ENCODE peak calls at places on chromosomes 16 and 17, in eight cellular contexts. Z is A549, Q is IMR-90, G is GM12878, F is WTC11, O is SK-N-SH, W is HepG2, T is H1. U is an unnamed sample.

GRCh38 chr16:50244504-50245416 is 21.6 kb upstream of the ADCY7 start:
- DNase-seq in W (no peak), Z (no peak), T (no peak), G (no peak), F (peak), Q (no peak), O (no peak), U (peak)

GRCh38 chr16:78931267-78932060 is 669.1 kb downstream of the MAF start:
- DNase-seq in Q (no peak), G (no peak), O (no peak), T (no peak), W (no peak), Z (no peak), F (no peak), U (no peak)

GRCh38 chr17:76725580-76726230 is 701 bp downstream of the JMJD6 start:
- DNase-seq in W (peak), F (peak), Q (peak), G (no peak), T (no peak), Z (peak), O (peak), U (peak)

GRCh38 chr17:46950615-46950996 is 27.6 kb downstream of the GOSR2 start:
- DNase-seq in F (no peak), W (no peak), Z (no peak), T (no peak), G (no peak), O (no peak), Q (no peak), U (no peak)

GRCh38 chr16:16101585-16101984 is 121.7 kb downstream of the ABCC6 start:
- DNase-seq in Q (no peak), T (no peak), F (no peak), O (no peak), Z (no peak), W (no peak), G (no peak), U (no peak)

GRCh38 chr16:10741844-10742243 is 1.8 kb upstream of the NUBP1 start:
- DNase-seq in Q (peak), F (no peak), O (peak), Z (no peak), G (no peak), T (no peak), W (no peak), U (peak)

GRCh38 chr17:78515480-78515879 is 61.7 kb downstream of the DNAH17 start:
- DNase-seq in T (no peak), G (no peak), F (no peak), W (no peak), Q (no peak), Z (no peak), O (no peak), U (no peak)

GRCh38 chr17:68346448-68346847 is 55.2 kb downstream of the ARSG start:
- DNase-seq in F (no peak), O (no peak), T (no peak), Q (no peak), Z (no peak), G (peak), W (no peak), U (no peak)

GRCh38 chr16:54585966-54586365 is 299.4 kb upstream of the IRX3 start:
- DNase-seq in G (no peak), O (no peak), Z (no peak), Q (no peak), W (no peak), T (no peak), F (no peak), U (no peak)

GRCh38 chr16:83929811-83930555 is 23.1 kb upstream of the OSGIN1 start:
- DNase-seq in O (peak), G (no peak), W (no peak), T (no peak), F (no peak), Q (no peak), Z (no peak), U (no peak)

GRCh38 chr17:49496866-49497146 is 1.7 kb downstream of the NGFR start:
- DNase-seq in W (no peak), G (no peak), T (no peak), Q (no peak), O (no peak), F (no peak), Z (no peak), U (no peak)

GRCh38 chr17:74340470-74341023 is 14.5 kb downstream of the KIF19 start:
- DNase-seq in Z (no peak), F (no peak), W (peak), O (peak), G (no peak), T (no peak), Q (no peak), U (no peak)

GRCh38 chr17:77942111-77942988 is 16.2 kb upstream of the TNRC6C start:
- DNase-seq in Z (no peak), W (peak), G (no peak), F (no peak), Q (no peak), O (no peak), T (no peak), U (no peak)

GRCh38 chr17:2398655-2399571 is 1.9 kb downstream of the MNT start:
- DNase-seq in Z (peak), Q (peak), G (no peak), T (no peak), W (peak), O (peak), F (peak), U (peak)

GRCh38 chr17:43366809-43367587 is 31.8 kb upstream of the ARL4D start:
- DNase-seq in G (no peak), T (no peak), W (no peak), F (peak), Q (no peak), Z (no peak), O (no peak), U (no peak)

GRCh38 chr16:73054732-73055481 is 7.0 kb upstream of the ZFHX3 start:
- DNase-seq in T (no peak), Z (no peak), W (peak), F (no peak), G (no peak), O (peak), Q (peak), U (no peak)

GRCh38 chr17:33218657-33219298 is 74.3 kb downstream of the ASIC2 start:
- DNase-seq in Z (no peak), Q (peak), O (no peak), G (no peak), T (no peak), W (no peak), F (no peak), U (no peak)

GRCh38 chr17:61481421-61481820 is 29.2 kb downstream of the TBX4 start:
- DNase-seq in W (no peak), Q (no peak), Z (no peak), O (no peak), G (no peak), T (no peak), F (no peak), U (no peak)

GRCh38 chr17:42779942-42780815 is at the start of gene WNK4:
- DNase-seq in T (no peak), F (peak), Z (no peak), Q (no peak), W (peak), O (peak), G (no peak), U (peak)

GRCh38 chr17:31074772-31075538 is 19.8 kb upstream of the NF1 start:
- DNase-seq in G (no peak), W (no peak), O (no peak), T (no peak), Z (peak), Q (peak), F (peak), U (no peak)

GRCh38 chr17:52145496-52145895 is 13.0 kb downstream of the CA10 start:
- DNase-seq in O (no peak), G (no peak), Z (no peak), T (no peak), Q (no peak), W (no peak), F (no peak), U (no peak)

GRCh38 chr17:77372444-77373297 is 231.9 kb downstream of the SEC14L1 start:
- DNase-seq in O (peak), T (peak), F (peak), Z (no peak), W (peak), G (no peak), Q (peak), U (peak)

GRCh38 chr17:34146440-34147043 is 108.5 kb upstream of the CCL2 start:
- DNase-seq in Q (no peak), O (peak), W (peak), Z (peak), G (no peak), F (peak), T (no peak), U (peak)

GRCh38 chr17:35892091-35892637 is 12.0 kb upstream of the CCL5 start:
- DNase-seq in Q (peak), F (no peak), G (no peak), O (no peak), Z (no peak), W (no peak), T (no peak), U (no peak)

GRCh38 chr17:49881054-49881402 is 33.2 kb upstream of the TAC4 start:
- DNase-seq in W (no peak), O (no peak), T (no peak), G (no peak), Q (no peak), Z (no peak), F (no peak), U (no peak)

GRCh38 chr16:50526796-50527195 is 21.4 kb upstream of the NKD1 start:
- DNase-seq in F (no peak), Q (no peak), G (no peak), T (no peak), O (no peak), W (no peak), Z (no peak), U (no peak)

GRCh38 chr16:29744541-29745101 is 1.2 kb downstream of the C16orf54 start:
- DNase-seq in Z (no peak), Q (no peak), T (no peak), F (no peak), W (no peak), G (no peak), O (no peak), U (no peak)

GRCh38 chr17:38451030-38451839 is 23.0 kb downstream of the ARHGAP23 start:
- DNase-seq in G (no peak), O (no peak), W (peak), Q (peak), F (peak), Z (no peak), T (peak), U (no peak)

GRCh38 chr16:55530316-55530856 is 21.5 kb downstream of the LPCAT2 start:
- DNase-seq in W (no peak), Z (no peak), G (no peak), O (no peak), Q (no peak), T (no peak), F (no peak), U (no peak)

GRCh38 chr17:10875984-10876555 is 38.2 kb upstream of the PIRT start:
- DNase-seq in F (peak), W (peak), Q (peak), T (no peak), G (no peak), O (peak), Z (peak), U (peak)
- TF ChIP-seq USF2 in F (no peak), W (no peak), Q (no peak), T (no peak), G (no peak), O (no peak), Z (no peak), U (no peak)

DNA sequence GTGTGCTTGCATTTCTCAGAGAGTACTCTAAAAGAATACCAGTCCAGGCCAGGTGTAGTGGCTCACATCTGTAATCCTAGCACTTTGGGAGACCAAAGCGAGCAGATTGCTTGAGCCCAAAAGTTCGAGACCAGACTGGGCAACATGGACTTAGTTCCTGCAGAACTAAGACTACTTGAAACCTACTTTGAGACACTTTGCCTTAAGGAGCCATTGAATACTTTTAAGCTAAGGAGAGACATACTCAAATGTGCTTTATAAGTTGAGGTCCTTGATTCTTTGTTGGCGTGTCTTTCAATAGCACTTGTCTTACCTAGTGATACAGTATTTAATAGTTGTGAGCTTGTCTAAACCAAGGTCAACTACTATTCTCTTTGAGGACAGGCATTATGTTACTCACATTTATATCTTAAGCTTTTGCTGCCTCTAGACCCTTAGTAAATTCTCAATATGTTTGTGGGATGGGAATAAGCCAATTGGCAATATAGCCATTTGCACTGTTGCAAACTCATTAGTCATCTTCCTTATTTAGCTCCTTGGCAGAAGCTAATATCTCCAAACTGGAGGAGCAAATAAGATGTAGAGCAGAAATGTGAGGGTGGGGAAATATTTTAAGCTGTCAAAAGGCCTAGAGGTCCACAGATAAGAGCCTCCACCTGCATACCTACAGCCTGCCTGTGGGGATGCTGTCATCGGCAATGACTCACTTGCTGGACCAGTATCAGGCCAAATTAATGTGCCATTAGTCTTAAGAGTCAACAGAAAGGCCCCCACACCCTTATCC is 16.3 kb downstream of the SCPEP1 start:
- DNase-seq in F (no peak), T (no peak), O (no peak), Z (no peak), W (no peak), Q (peak), G (no peak), U (no peak)
- TF ChIP-seq USF2 in F (no peak), T (no peak), O (no peak), Z (no peak), W (no peak), Q (no peak), G (no peak), U (no peak)

DNA sequence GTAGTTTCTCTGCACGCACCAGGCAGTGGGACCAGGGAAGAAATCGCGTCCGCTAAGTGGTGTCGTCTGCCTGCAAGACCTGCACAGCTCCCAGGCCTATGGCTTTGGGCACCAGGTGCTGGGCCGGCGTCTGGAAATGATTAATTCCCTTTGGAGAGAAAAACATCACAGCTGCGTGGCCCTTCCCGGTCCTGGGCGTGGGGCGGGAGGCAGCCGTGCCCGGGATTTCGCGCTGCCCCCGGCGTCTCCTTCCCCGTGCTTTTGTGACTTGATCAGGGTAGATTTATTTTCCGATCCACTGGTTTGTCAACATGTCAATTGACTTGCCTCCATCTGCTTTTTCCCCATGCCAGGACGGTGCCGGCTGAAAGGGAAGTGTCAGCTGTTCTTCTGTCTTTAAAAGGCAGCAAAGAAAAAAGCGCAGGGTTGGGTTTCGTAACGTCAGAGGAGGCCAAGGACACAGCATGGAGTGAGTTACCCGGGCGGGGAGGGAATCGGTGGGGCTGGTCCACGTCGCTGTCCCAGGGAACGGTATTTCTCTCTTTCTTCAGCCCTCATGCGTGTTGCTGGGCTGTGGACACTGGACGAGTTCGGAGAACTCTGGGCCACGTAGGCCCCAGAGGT is 188.2 kb upstream of the ZNF469 start:
- DNase-seq in G (no peak), Q (peak), Z (no peak), F (no peak), T (no peak), O (peak), W (peak), U (no peak)
- TF ChIP-seq USF2 in G (no peak), Q (no peak), Z (no peak), F (no peak), T (no peak), O (no peak), W (no peak), U (no peak)

DNA sequence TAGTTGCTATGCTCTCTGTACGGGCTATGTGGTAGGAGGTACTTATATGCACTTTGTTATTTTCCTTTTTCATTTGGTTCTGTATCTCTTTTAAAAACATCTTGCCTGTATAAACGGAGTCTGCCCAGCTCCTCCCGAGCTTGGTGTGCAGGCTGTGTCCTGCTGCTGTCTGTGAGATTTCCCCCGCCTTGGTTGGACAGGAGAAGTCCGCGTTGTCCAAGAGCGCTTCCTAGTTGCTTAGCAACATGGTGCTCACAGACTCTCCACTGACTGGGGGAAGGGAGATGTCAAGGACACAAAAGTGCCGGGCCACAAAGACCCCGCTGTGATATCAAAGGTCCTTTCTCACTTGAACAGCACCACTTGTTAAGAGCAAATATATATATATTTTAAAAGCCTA is 134.4 kb upstream of the CPHXL start:
- DNase-seq in W (peak), Z (no peak), G (no peak), Q (no peak), F (no peak), O (peak), T (no peak), U (peak)
- TF ChIP-seq USF2 in W (no peak), Z (no peak), G (no peak), Q (no peak), F (no peak), O (no peak), T (no peak), U (no peak)

GRCh38 chr17:44900894-44901293 is 1.6 kb upstream of the EFTUD2 start:
- DNase-seq in O (no peak), T (no peak), W (no peak), G (no peak), Z (no peak), F (no peak), Q (peak), U (no peak)
- TF ChIP-seq USF2 in O (no peak), T (no peak), W (no peak), G (no peak), Z (no peak), F (no peak), Q (no peak), U (no peak)

GRCh38 chr17:80214012-80214877 is 5.9 kb downstream of the SGSH start:
- DNase-seq in Z (no peak), O (no peak), G (no peak), T (no peak), F (no peak), Q (no peak), W (no peak), U (no peak)

GRCh38 chr17:80213651-80213975 is 6.5 kb downstream of the SGSH start:
- DNase-seq in T (no peak), W (no peak), Z (no peak), O (no peak), Q (no peak), G (no peak), F (no peak), U (no peak)

GRCh38 chr17:80212109-80212508 is 8.0 kb downstream of the SGSH start:
- DNase-seq in Z (no peak), T (no peak), W (no peak), G (no peak), Q (no peak), O (no peak), F (no peak), U (no peak)

GRCh38 chr17:80214878-80215210 is 5.3 kb downstream of the SGSH start:
- DNase-seq in G (no peak), W (no peak), O (no peak), Q (no peak), Z (no peak), F (no peak), T (no peak), U (no peak)

DNA sequence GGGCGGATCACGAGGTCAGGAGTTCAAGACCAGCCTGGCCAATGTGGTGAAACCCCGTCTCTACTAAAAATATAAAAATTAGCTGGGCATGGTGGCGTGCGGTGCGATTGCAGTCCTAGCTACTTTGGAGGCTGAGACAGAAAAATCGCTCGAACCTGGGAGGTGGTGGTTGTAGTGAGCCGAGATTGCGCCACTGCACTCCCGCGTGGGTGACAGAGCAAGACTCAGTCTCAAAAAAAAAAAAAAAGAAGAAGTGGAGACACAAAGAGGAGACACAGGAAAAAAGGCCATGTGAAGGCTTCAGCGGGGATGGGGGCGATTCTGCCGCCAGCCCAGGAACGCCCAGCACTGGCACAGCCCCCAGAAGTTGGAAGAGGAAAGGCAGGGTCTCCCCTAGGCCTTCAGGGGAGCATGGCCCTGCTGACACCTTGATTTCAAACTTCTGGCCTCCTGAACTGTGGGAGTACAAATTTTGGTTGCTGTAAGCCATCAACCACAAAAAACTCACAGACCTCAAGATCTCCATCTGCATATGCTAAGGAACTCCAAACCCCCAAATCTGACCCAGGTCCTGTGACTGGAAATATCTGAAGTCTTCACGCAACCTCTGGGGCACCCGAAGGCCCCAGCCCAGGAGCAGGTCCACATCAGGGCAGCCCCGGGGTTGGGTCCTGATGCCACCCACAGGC is 7.0 kb downstream of the SGSH start:
- DNase-seq in F (no peak), T (no peak), Z (no peak), O (no peak), Q (no peak), G (no peak), W (no peak), U (no peak)
- TF ChIP-seq USF2 in F (no peak), T (no peak), Z (no peak), O (no peak), Q (no peak), G (no peak), W (no peak), U (no peak)

GRCh38 chr16:56868175-56868574 is 3.2 kb downstream of the SLC12A3 start:
- DNase-seq in Q (no peak), Z (no peak), G (no peak), O (no peak), W (no peak), T (no peak), F (no peak), U (no peak)

GRCh38 chr16:56870271-56870888 is 5.4 kb downstream of the SLC12A3 start:
- DNase-seq in Q (no peak), O (no peak), G (no peak), F (no peak), Z (no peak), W (no peak), T (no peak), U (no peak)

GRCh38 chr16:56866955-56867830 is 2.2 kb downstream of the SLC12A3 start:
- DNase-seq in O (peak), Z (peak), W (peak), G (no peak), F (no peak), T (no peak), Q (peak), U (peak)

GRCh38 chr16:56871172-56871593 is 6.2 kb downstream of the SLC12A3 start:
- DNase-seq in O (peak), W (peak), G (peak), F (no peak), T (no peak), Q (peak), Z (no peak), U (no peak)

GRCh38 chr16:56869513-56870270 is 4.7 kb downstream of the SLC12A3 start:
- DNase-seq in Z (peak), G (no peak), Q (no peak), W (peak), F (peak), T (peak), O (no peak), U (peak)
- TF ChIP-seq USF2 in Z (no peak), G (no peak), Q (no peak), W (no peak), F (no peak), T (no peak), O (no peak), U (no peak)

U was measured in K562.